ENCODE peak calls at places on chromosome 1, in four cellular contexts. D is COLO829, P is NCI-H1092 treated with DMSO at 0.1 percent for 48 hours, W is kidney tubule cell. T is an unnamed sample.

GRCh38 chr1:26471498-26472329 is 526 bp upstream of the HMGN2 start:
- DNase-seq in D (no peak), P (peak), W (peak), T (peak)

GRCh38 chr1:43831866-43832654 is 101.5 kb upstream of the ARTN start:
- DNase-seq in D (no peak), P (no peak), W (no peak), T (no peak)

GRCh38 chr1:167328762-167329483 is 108.2 kb downstream of the POU2F1 start:
- DNase-seq in D (no peak), P (no peak), W (no peak), T (no peak)

GRCh38 chr1:199733125-199733524 is 294.4 kb upstream of the NR5A2 start:
- DNase-seq in D (no peak), P (no peak), W (peak), T (peak)

GRCh38 chr1:44566281-44567046 is 107.8 kb downstream of the TMEM53 start:
- DNase-seq in D (no peak), P (no peak), W (no peak), T (no peak)

GRCh38 chr1:59631561-59631960 is 183.2 kb upstream of the HOOK1 start:
- DNase-seq in D (no peak), P (no peak), W (no peak), T (no peak)

GRCh38 chr1:228076796-228077430 is 5.6 kb upstream of the ARF1 start:
- DNase-seq in D (no peak), P (no peak), W (no peak), T (no peak)

GRCh38 chr1:85502625-85503083 is 37.7 kb upstream of the DDAH1 start:
- DNase-seq in D (peak), P (peak), W (peak), T (peak)

T was measured in M059J.